ENCODE peak calls at places on chromosomes 11 and 22, in six cellular contexts. One of them, this sample, is unnamed.

GRCh38 chr22:25598609-25599008 is 34.1 kb downstream of the GRK3 start:
- DNase-seq in iPS-NIHi11: no peak
- DNase-seq in fibroblast of mammary gland: no peak
- DNase-seq in T-cell: no peak
- DNase-seq in H9: no peak
- DNase-seq in GM13977: peak; percentile 11
- DNase-seq in this sample: no peak

GRCh38 chr11:75508051-75508561 is 17.6 kb downstream of the GDPD5 start:
- DNase-seq in GM13977: no peak
- DNase-seq in iPS-NIHi11: no peak
- DNase-seq in fibroblast of mammary gland: no peak
- DNase-seq in T-cell: peak; percentile 69
- DNase-seq in H9: no peak
- DNase-seq in this sample: peak; percentile 44

GRCh38 chr22:44395116-44396005 is 82.6 kb upstream of the SHISAL1 start:
- DNase-seq in GM13977: no peak
- DNase-seq in H9: peak; percentile 15
- DNase-seq in iPS-NIHi11: peak; percentile 9
- DNase-seq in T-cell: no peak
- DNase-seq in fibroblast of mammary gland: no peak
- DNase-seq in this sample: no peak

GRCh38 chr11:61957028-61957770 is 7.0 kb downstream of the BEST1 start:
- DNase-seq in fibroblast of mammary gland: no peak
- DNase-seq in H9: no peak
- DNase-seq in iPS-NIHi11: no peak
- DNase-seq in T-cell: no peak
- DNase-seq in GM13977: no peak
- DNase-seq in this sample: no peak

GRCh38 chr22:30423296-30423958 is 2.1 kb upstream of the MTFP1 start:
- DNase-seq in T-cell: no peak
- DNase-seq in GM13977: no peak
- DNase-seq in fibroblast of mammary gland: no peak
- DNase-seq in H9: no peak
- DNase-seq in iPS-NIHi11: peak; percentile 67
- DNase-seq in this sample: no peak

GRCh38 chr22:35638408-35638807 is 9.8 kb upstream of the APOL6 start:
- DNase-seq in T-cell: no peak
- DNase-seq in H9: no peak
- DNase-seq in iPS-NIHi11: no peak
- DNase-seq in GM13977: no peak
- DNase-seq in fibroblast of mammary gland: peak; percentile 92
- DNase-seq in this sample: no peak

GRCh38 chr11:8826145-8826786 is 84.7 kb upstream of the AKIP1 start:
- DNase-seq in T-cell: no peak
- DNase-seq in GM13977: no peak
- DNase-seq in fibroblast of mammary gland: peak; percentile 65
- DNase-seq in H9: peak; percentile 59
- DNase-seq in iPS-NIHi11: no peak
- DNase-seq in this sample: no peak

GRCh38 chr11:119885861-119886567 is 157.0 kb upstream of the NECTIN1 start:
- DNase-seq in iPS-NIHi11: no peak
- DNase-seq in fibroblast of mammary gland: no peak
- DNase-seq in H9: no peak
- DNase-seq in GM13977: no peak
- DNase-seq in T-cell: no peak
- DNase-seq in this sample: no peak

GRCh38 chr11:79241842-79242241 is 199.0 kb downstream of the TENM4 start:
- DNase-seq in fibroblast of mammary gland: no peak
- DNase-seq in iPS-NIHi11: no peak
- DNase-seq in T-cell: no peak
- DNase-seq in H9: no peak
- DNase-seq in GM13977: no peak
- DNase-seq in this sample: no peak

GRCh38 chr22:33687464-33687863 is 232.8 kb downstream of the LARGE1 start:
- DNase-seq in iPS-NIHi11: no peak
- DNase-seq in GM13977: no peak
- DNase-seq in H9: no peak
- DNase-seq in T-cell: no peak
- DNase-seq in fibroblast of mammary gland: no peak
- DNase-seq in this sample: no peak

GRCh38 chr11:75225794-75226193 is 14.8 kb upstream of the TPBGL start:
- DNase-seq in T-cell: no peak
- DNase-seq in fibroblast of mammary gland: no peak
- DNase-seq in H9: no peak
- DNase-seq in iPS-NIHi11: no peak
- DNase-seq in GM13977: no peak
- DNase-seq in this sample: no peak

GRCh38 chr11:6237903-6238302 is 986 bp upstream of the CNGA4 start:
- DNase-seq in GM13977: no peak
- DNase-seq in fibroblast of mammary gland: no peak
- DNase-seq in H9: no peak
- DNase-seq in T-cell: no peak
- DNase-seq in iPS-NIHi11: no peak
- DNase-seq in this sample: no peak

GRCh38 chr11:65915101-65915820 is 3.6 kb downstream of the C11orf68 start:
- DNase-seq in H9: no peak
- DNase-seq in GM13977: no peak
- DNase-seq in iPS-NIHi11: no peak
- DNase-seq in T-cell: no peak
- DNase-seq in fibroblast of mammary gland: no peak
- DNase-seq in this sample: no peak

GRCh38 chr11:108654994-108655631 is 9.8 kb upstream of the DDX10 start:
- DNase-seq in fibroblast of mammary gland: peak; percentile 66
- DNase-seq in T-cell: peak; percentile 26
- DNase-seq in iPS-NIHi11: peak; percentile 56
- DNase-seq in GM13977: no peak
- DNase-seq in H9: no peak
- DNase-seq in this sample: no peak

GRCh38 chr22:39913886-39914285 is 13.0 kb downstream of the GRAP2 start:
- DNase-seq in T-cell: no peak
- DNase-seq in iPS-NIHi11: no peak
- DNase-seq in GM13977: no peak
- DNase-seq in fibroblast of mammary gland: no peak
- DNase-seq in H9: no peak
- DNase-seq in this sample: no peak

GRCh38 chr11:27423125-27423524 is 49.5 kb downstream of the LGR4 start:
- DNase-seq in H9: no peak
- DNase-seq in fibroblast of mammary gland: peak; percentile 87
- DNase-seq in GM13977: no peak
- DNase-seq in T-cell: no peak
- DNase-seq in iPS-NIHi11: peak; percentile 8
- DNase-seq in this sample: no peak

GRCh38 chr11:20617346-20617745 is 17.9 kb downstream of the SLC6A5 start:
- DNase-seq in T-cell: no peak
- DNase-seq in iPS-NIHi11: no peak
- DNase-seq in GM13977: no peak
- DNase-seq in fibroblast of mammary gland: no peak
- DNase-seq in H9: no peak
- DNase-seq in this sample: no peak

GRCh38 chr22:23908561-23909205 is 14.5 kb downstream of the MIF start:
- DNase-seq in H9: no peak
- DNase-seq in T-cell: no peak
- DNase-seq in fibroblast of mammary gland: no peak
- DNase-seq in iPS-NIHi11: no peak
- DNase-seq in GM13977: no peak
- DNase-seq in this sample: no peak

GRCh38 chr11:121538054-121538453 is 85.3 kb upstream of the SORL1-AS1 start:
- DNase-seq in H9: no peak
- DNase-seq in GM13977: peak; percentile 52
- DNase-seq in T-cell: no peak
- DNase-seq in iPS-NIHi11: no peak
- DNase-seq in fibroblast of mammary gland: no peak
- DNase-seq in this sample: peak; percentile 59

GRCh38 chr11:111912535-111912934 is at the start of gene HSPB2:
- DNase-seq in T-cell: no peak
- DNase-seq in H9: no peak
- DNase-seq in iPS-NIHi11: no peak
- DNase-seq in fibroblast of mammary gland: no peak
- DNase-seq in GM13977: no peak
- DNase-seq in this sample: no peak

GRCh38 chr22:19825904-19826618 is 28.6 kb downstream of the GNB1L start:
- DNase-seq in iPS-NIHi11: no peak
- DNase-seq in T-cell: no peak
- DNase-seq in H9: no peak
- DNase-seq in fibroblast of mammary gland: no peak
- DNase-seq in GM13977: no peak
- DNase-seq in this sample: no peak

GRCh38 chr11:71240865-71241691 is 11.3 kb downstream of the SHANK2 start:
- DNase-seq in T-cell: no peak
- DNase-seq in H9: no peak
- DNase-seq in iPS-NIHi11: peak; percentile 68
- DNase-seq in GM13977: no peak
- DNase-seq in fibroblast of mammary gland: peak; percentile 93
- DNase-seq in this sample: peak; percentile 38

GRCh38 chr22:19184276-19184997 is 5.9 kb upstream of the SLC25A1 start:
- DNase-seq in fibroblast of mammary gland: no peak
- DNase-seq in H9: no peak
- DNase-seq in T-cell: no peak
- DNase-seq in iPS-NIHi11: no peak
- DNase-seq in GM13977: no peak
- DNase-seq in this sample: no peak

GRCh38 chr22:41564563-41564962 is 3.8 kb downstream of the CSDC2 start:
- DNase-seq in H9: no peak
- DNase-seq in iPS-NIHi11: no peak
- DNase-seq in GM13977: no peak
- DNase-seq in T-cell: no peak
- DNase-seq in fibroblast of mammary gland: peak; percentile 62
- DNase-seq in this sample: no peak

GRCh38 chr11:66336234-66337102 is at the start of gene RIN1:
- DNase-seq in H9: peak; percentile 84
- DNase-seq in T-cell: no peak
- DNase-seq in GM13977: peak; percentile 87
- DNase-seq in iPS-NIHi11: peak; percentile 86
- DNase-seq in fibroblast of mammary gland: peak; percentile 100
- DNase-seq in this sample: peak; percentile 83

GRCh38 chr22:28016781-28017557 is 97.9 kb upstream of the PITPNB start:
- DNase-seq in GM13977: no peak
- DNase-seq in H9: no peak
- DNase-seq in fibroblast of mammary gland: no peak
- DNase-seq in iPS-NIHi11: no peak
- DNase-seq in T-cell: no peak
- DNase-seq in this sample: no peak

GRCh38 chr11:13831707-13832106 is 130.8 kb upstream of the SPON1 start:
- DNase-seq in H9: no peak
- DNase-seq in T-cell: no peak
- DNase-seq in fibroblast of mammary gland: no peak
- DNase-seq in GM13977: no peak
- DNase-seq in iPS-NIHi11: no peak
- DNase-seq in this sample: no peak

GRCh38 chr11:28460348-28460747 is 352.2 kb downstream of the METTL15 start:
- DNase-seq in H9: no peak
- DNase-seq in GM13977: no peak
- DNase-seq in T-cell: no peak
- DNase-seq in fibroblast of mammary gland: peak; percentile 63
- DNase-seq in iPS-NIHi11: no peak
- DNase-seq in this sample: no peak

GRCh38 chr11:111512296-111513239 is at the start of gene BTG4:
- DNase-seq in H9: peak; percentile 56
- DNase-seq in fibroblast of mammary gland: peak; percentile 14
- DNase-seq in iPS-NIHi11: peak; percentile 58
- DNase-seq in GM13977: peak; percentile 54
- DNase-seq in T-cell: peak; percentile 10
- DNase-seq in this sample: no peak

This sample was measured in GM12878.